ENCODE peak calls at places on chromosomes 11 and 22, in five cellular contexts. One of them, this sample, is unnamed.
A peak's percentile ranks its signal among the peaks of the same experiment; 100 is the strongest.

GRCh38 chr11:78277314-78277994 is 88.7 kb downstream of the USP35 start:
- DNase-seq in neuronal stem cell: no peak
- DNase-seq in SK-N-MC: no peak
- DNase-seq in upper lobe of right lung: peak; percentile 75
- DNase-seq in fibroblast of lung: peak; percentile 13
- DNase-seq in this sample: no peak

GRCh38 chr11:128095459-128096096 is 491.8 kb downstream of the ETS1 start:
- DNase-seq in neuronal stem cell: no peak
- DNase-seq in SK-N-MC: no peak
- DNase-seq in upper lobe of right lung: no peak
- DNase-seq in fibroblast of lung: peak; percentile 48
- DNase-seq in this sample: peak; percentile 94

GRCh38 chr11:75576445-75577049 is 14.5 kb downstream of the SERPINH1 start:
- DNase-seq in neuronal stem cell: no peak
- DNase-seq in SK-N-MC: no peak
- DNase-seq in upper lobe of right lung: peak; percentile 86
- DNase-seq in fibroblast of lung: peak; percentile 65
- DNase-seq in this sample: peak; percentile 56

GRCh38 chr11:3950996-3951662 is 95.7 kb downstream of the STIM1 start:
- DNase-seq in neuronal stem cell: peak; percentile 71
- DNase-seq in SK-N-MC: no peak
- DNase-seq in upper lobe of right lung: no peak
- DNase-seq in fibroblast of lung: peak; percentile 66
- DNase-seq in this sample: peak; percentile 90

GRCh38 chr22:42635531-42635930 is 4.9 kb downstream of the ATP5MGL start:
- DNase-seq in neuronal stem cell: no peak
- DNase-seq in SK-N-MC: no peak
- DNase-seq in upper lobe of right lung: no peak
- DNase-seq in fibroblast of lung: peak; percentile 82
- DNase-seq in this sample: peak; percentile 85

GRCh38 chr11:78645226-78646202 is 70.8 kb upstream of the NARS2 start:
- DNase-seq in neuronal stem cell: peak; percentile 73
- DNase-seq in SK-N-MC: no peak
- DNase-seq in upper lobe of right lung: peak; percentile 84
- DNase-seq in fibroblast of lung: peak; percentile 74
- DNase-seq in this sample: peak; percentile 54

GRCh38 chr22:33274214-33274828 is 216.1 kb upstream of the SYN3 start:
- DNase-seq in neuronal stem cell: no peak
- DNase-seq in SK-N-MC: peak; percentile 6
- DNase-seq in upper lobe of right lung: no peak
- DNase-seq in fibroblast of lung: no peak
- DNase-seq in this sample: no peak

GRCh38 chr11:59172345-59173079 is 580 bp downstream of the DTX4 start:
- DNase-seq in neuronal stem cell: no peak
- DNase-seq in SK-N-MC: no peak
- DNase-seq in upper lobe of right lung: peak; percentile 76
- DNase-seq in fibroblast of lung: no peak
- DNase-seq in this sample: no peak

GRCh38 chr22:44186737-44187136 is 6.0 kb downstream of the PARVG start:
- DNase-seq in neuronal stem cell: no peak
- DNase-seq in SK-N-MC: no peak
- DNase-seq in upper lobe of right lung: peak; percentile 53
- DNase-seq in fibroblast of lung: no peak
- DNase-seq in this sample: no peak

GRCh38 chr11:124302291-124302690 is 11.5 kb downstream of the OR8D1 start:
- DNase-seq in neuronal stem cell: no peak
- DNase-seq in SK-N-MC: no peak
- DNase-seq in upper lobe of right lung: no peak
- DNase-seq in fibroblast of lung: no peak
- DNase-seq in this sample: no peak

GRCh38 chr11:112540261-112540660 is 279.6 kb upstream of the PLET1 start:
- DNase-seq in neuronal stem cell: no peak
- DNase-seq in SK-N-MC: peak; percentile 80
- DNase-seq in upper lobe of right lung: no peak
- DNase-seq in fibroblast of lung: no peak
- DNase-seq in this sample: no peak

GRCh38 chr11:117511981-117512448 is 184.4 kb downstream of the CEP164 start:
- DNase-seq in neuronal stem cell: no peak
- DNase-seq in SK-N-MC: no peak
- DNase-seq in upper lobe of right lung: no peak
- DNase-seq in fibroblast of lung: no peak
- DNase-seq in this sample: no peak

GRCh38 chr11:62416596-62416995 is 2.2 kb upstream of the SCGB1A1 start:
- DNase-seq in neuronal stem cell: no peak
- DNase-seq in SK-N-MC: no peak
- DNase-seq in upper lobe of right lung: no peak
- DNase-seq in fibroblast of lung: no peak
- DNase-seq in this sample: no peak

GRCh38 chr11:62419560-62420342 is 918 bp downstream of the SCGB1A1 start:
- DNase-seq in neuronal stem cell: no peak
- DNase-seq in SK-N-MC: no peak
- DNase-seq in upper lobe of right lung: no peak
- DNase-seq in fibroblast of lung: peak; percentile 53
- DNase-seq in this sample: no peak

GRCh38 chr11:62420882-62421281 is 2.0 kb downstream of the SCGB1A1 start:
- DNase-seq in neuronal stem cell: no peak
- DNase-seq in SK-N-MC: no peak
- DNase-seq in upper lobe of right lung: no peak
- DNase-seq in fibroblast of lung: no peak
- DNase-seq in this sample: no peak

GRCh38 chr11:62418733-62419132 is at the start of gene SCGB1A1:
- DNase-seq in neuronal stem cell: no peak
- DNase-seq in SK-N-MC: no peak
- DNase-seq in upper lobe of right lung: no peak
- DNase-seq in fibroblast of lung: no peak
- DNase-seq in this sample: no peak

GRCh38 chr11:62418136-62418535 is 697 bp upstream of the SCGB1A1 start:
- DNase-seq in neuronal stem cell: no peak
- DNase-seq in SK-N-MC: no peak
- DNase-seq in upper lobe of right lung: no peak
- DNase-seq in fibroblast of lung: no peak
- DNase-seq in this sample: no peak
- H3K36me3 ChIP-seq in neuronal stem cell: no peaks in the 10 kb centered on the region
- H3K36me3 ChIP-seq in SK-N-MC: no peaks in the 10 kb centered on the region
- H3K36me3 ChIP-seq in upper lobe of right lung: no peaks in the 10 kb centered on the region
- H3K36me3 ChIP-seq in fibroblast of lung: no peaks in the 10 kb centered on the region
- H3K36me3 ChIP-seq in this sample: no peaks in the 10 kb centered on the region

DNA sequence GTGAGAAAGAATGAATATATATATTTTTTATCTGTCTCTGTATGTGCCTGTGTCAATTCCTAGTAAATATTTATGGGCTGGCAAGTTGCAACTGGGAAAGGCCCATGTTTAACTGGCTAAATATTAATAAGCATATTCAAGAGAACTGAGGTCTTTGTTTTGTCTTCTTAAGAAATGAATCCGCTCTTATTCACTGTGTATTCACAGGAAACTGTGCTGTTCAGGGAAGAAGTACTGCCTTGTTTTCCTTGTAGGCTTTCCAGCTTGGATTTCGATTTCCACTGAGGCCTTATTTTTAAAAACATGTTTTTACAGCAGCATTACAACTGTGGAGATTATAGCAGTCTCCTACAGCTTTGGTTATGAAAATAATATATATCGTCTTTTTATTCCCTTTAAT is 64.7 kb downstream of the LDLRAD3 start:
- DNase-seq in neuronal stem cell: no peak
- DNase-seq in SK-N-MC: no peak
- DNase-seq in upper lobe of right lung: no peak
- DNase-seq in fibroblast of lung: peak; percentile 46
- DNase-seq in this sample: no peak
- H3K36me3 ChIP-seq in neuronal stem cell: peaks cover 6% of the 10 kb centered on the region
- H3K36me3 ChIP-seq in SK-N-MC: no peaks in the 10 kb centered on the region
- H3K36me3 ChIP-seq in upper lobe of right lung: no peaks in the 10 kb centered on the region
- H3K36me3 ChIP-seq in fibroblast of lung: no peaks in the 10 kb centered on the region
- H3K36me3 ChIP-seq in this sample: no peaks in the 10 kb centered on the region

GRCh38 chr22:36298118-36298517 is 45.2 kb downstream of the APOL1 start:
- DNase-seq in neuronal stem cell: no peak
- DNase-seq in SK-N-MC: no peak
- DNase-seq in upper lobe of right lung: no peak
- DNase-seq in fibroblast of lung: no peak
- DNase-seq in this sample: no peak
- H3K36me3 ChIP-seq in neuronal stem cell: peaks cover 89% of the 10 kb centered on the region
- H3K36me3 ChIP-seq in SK-N-MC: peaks cover 94% of the 10 kb centered on the region
- H3K36me3 ChIP-seq in upper lobe of right lung: peaks cover 100% of the 10 kb centered on the region
- H3K36me3 ChIP-seq in fibroblast of lung: peaks cover 89% of the 10 kb centered on the region
- H3K36me3 ChIP-seq in this sample: peaks cover 99% of the 10 kb centered on the region

DNA sequence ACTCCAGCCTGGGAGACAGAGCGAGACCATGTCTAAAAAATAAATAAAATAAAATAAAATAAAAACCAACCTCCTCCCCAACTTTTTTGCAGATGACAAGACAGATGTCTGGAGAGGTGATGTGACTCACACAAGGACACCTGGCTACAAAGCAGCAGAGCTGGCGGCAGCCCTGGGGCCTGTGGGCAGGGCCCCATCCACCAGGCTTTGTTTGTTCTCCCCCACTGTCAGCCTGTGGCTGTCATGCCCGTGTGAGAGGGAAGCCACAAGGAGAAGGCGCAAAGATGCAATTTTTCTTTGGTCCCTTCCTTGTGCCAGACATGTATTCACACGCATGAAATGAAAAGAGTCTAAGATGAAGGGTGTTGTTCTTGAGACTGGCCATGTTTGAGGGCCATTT is 16.6 kb downstream of the CD59 start:
- DNase-seq in neuronal stem cell: no peak
- DNase-seq in SK-N-MC: no peak
- DNase-seq in upper lobe of right lung: no peak
- DNase-seq in fibroblast of lung: no peak
- DNase-seq in this sample: no peak
- H3K36me3 ChIP-seq in neuronal stem cell: peaks cover 7% of the 10 kb centered on the region
- H3K36me3 ChIP-seq in SK-N-MC: peaks cover 12% of the 10 kb centered on the region
- H3K36me3 ChIP-seq in upper lobe of right lung: peaks cover 65% of the 10 kb centered on the region
- H3K36me3 ChIP-seq in fibroblast of lung: peaks cover 11% of the 10 kb centered on the region
- H3K36me3 ChIP-seq in this sample: peaks cover 74% of the 10 kb centered on the region

GRCh38 chr22:20740222-20740951 is 33.5 kb upstream of the SERPIND1 start:
- DNase-seq in neuronal stem cell: no peak
- DNase-seq in SK-N-MC: no peak
- DNase-seq in upper lobe of right lung: no peak
- DNase-seq in fibroblast of lung: no peak
- DNase-seq in this sample: peak; percentile 7

GRCh38 chr22:20744456-20744855 is 29.5 kb upstream of the SERPIND1 start:
- DNase-seq in neuronal stem cell: no peak
- DNase-seq in SK-N-MC: no peak
- DNase-seq in upper lobe of right lung: no peak
- DNase-seq in fibroblast of lung: no peak
- DNase-seq in this sample: no peak

GRCh38 chr22:20741008-20741633 is 32.8 kb upstream of the SERPIND1 start:
- DNase-seq in neuronal stem cell: no peak
- DNase-seq in SK-N-MC: no peak
- DNase-seq in upper lobe of right lung: no peak
- DNase-seq in fibroblast of lung: no peak
- DNase-seq in this sample: no peak

GRCh38 chr22:20742764-20743163 is 31.1 kb upstream of the SERPIND1 start:
- DNase-seq in neuronal stem cell: no peak
- DNase-seq in SK-N-MC: no peak
- DNase-seq in upper lobe of right lung: no peak
- DNase-seq in fibroblast of lung: no peak
- DNase-seq in this sample: no peak

DNA sequence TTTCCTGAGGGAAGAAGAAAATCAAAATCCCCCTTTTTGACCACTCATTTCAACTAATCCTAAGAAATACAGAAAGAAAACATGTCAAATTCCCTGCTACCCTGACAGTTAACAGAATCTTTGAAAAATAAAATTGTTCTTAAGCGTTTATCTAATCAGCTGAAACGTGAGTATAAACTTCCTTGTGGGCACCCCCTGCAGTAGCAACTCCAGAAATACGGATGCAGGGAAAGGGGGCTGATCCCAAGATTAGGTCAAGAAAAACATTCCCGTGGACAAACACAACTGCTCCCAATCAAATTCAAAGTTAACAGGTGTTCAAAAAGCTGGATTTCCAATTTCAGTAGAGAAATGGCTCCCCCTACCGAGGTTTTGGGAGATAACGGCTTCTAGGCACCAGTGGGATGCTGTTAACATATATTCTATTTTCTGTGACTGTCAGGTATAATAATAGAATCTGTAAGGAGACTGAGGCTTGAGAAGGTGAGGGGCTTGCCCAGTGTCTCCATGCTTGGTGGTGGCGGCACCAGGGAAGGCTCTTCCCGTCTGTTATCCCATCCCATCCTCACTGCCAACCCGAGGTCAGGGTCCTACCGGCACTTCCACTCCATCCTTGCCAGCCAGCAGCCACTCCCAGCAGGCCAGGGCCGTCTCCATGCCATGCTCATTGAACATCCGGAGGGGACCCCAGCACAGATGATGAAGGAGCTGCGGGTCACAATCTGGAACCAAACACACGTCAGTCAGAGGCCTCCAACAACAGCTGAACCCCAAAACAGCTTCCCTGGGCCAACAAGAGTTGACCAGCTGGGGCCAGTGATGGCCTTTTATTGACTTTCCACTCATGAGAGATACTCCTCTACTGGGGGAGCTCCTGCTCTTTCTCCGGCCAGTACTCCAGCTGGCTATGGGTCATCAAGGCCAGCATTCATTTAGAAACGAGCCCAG is 32.0 kb upstream of the SERPIND1 start:
- DNase-seq in neuronal stem cell: peak; percentile 27
- DNase-seq in SK-N-MC: no peak
- DNase-seq in upper lobe of right lung: no peak
- DNase-seq in fibroblast of lung: peak; percentile 34
- DNase-seq in this sample: peak; percentile 11
- H3K36me3 ChIP-seq in neuronal stem cell: peaks cover 16% of the 10 kb centered on the region
- H3K36me3 ChIP-seq in SK-N-MC: peaks cover 28% of the 10 kb centered on the region
- H3K36me3 ChIP-seq in upper lobe of right lung: peaks cover 56% of the 10 kb centered on the region
- H3K36me3 ChIP-seq in fibroblast of lung: peaks cover 11% of the 10 kb centered on the region
- H3K36me3 ChIP-seq in this sample: peaks cover 33% of the 10 kb centered on the region

DNA sequence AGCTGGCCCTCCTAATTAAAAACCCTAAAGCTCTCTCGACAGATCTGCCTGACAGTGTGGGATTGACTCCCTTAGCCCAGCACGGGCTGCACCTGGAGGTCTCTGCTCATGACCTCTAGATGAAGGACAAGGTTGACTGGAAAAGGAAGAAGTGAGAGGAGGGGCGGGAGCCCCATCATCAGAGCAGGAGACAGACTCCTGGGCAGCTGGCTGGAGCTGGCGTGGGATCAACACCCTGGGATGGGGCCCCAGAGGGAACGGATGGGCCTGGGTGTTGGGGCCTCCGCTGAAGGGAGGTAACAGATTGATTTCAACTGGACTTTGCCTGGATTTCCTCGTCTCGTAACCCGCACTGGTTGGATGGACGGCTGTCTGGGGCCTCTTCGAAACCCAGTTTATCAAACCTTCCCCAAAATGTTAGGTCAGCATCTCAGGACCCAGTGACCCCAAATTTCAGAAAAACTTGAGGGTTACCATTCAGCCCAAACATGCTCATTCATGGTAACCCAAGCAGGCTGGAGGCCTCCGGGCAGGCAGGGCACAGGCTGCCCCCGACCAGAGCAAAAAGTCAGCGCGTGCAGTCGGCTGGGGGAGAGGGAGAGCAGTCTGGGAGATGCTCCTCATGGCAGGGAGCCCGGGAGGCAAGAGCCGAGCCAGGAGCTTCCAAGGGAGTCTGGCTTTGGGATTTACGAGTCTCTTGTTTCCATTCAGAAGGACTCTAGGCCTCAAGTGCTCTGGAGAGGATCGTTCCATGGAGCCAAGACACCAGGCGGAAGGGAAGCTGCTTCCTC is 45.9 kb downstream of the RPUSD4 start:
- DNase-seq in neuronal stem cell: no peak
- DNase-seq in SK-N-MC: no peak
- DNase-seq in upper lobe of right lung: no peak
- DNase-seq in fibroblast of lung: no peak
- DNase-seq in this sample: no peak
- H3K36me3 ChIP-seq in neuronal stem cell: no peaks in the 10 kb centered on the region
- H3K36me3 ChIP-seq in SK-N-MC: no peaks in the 10 kb centered on the region
- H3K36me3 ChIP-seq in upper lobe of right lung: no peaks in the 10 kb centered on the region
- H3K36me3 ChIP-seq in fibroblast of lung: no peaks in the 10 kb centered on the region
- H3K36me3 ChIP-seq in this sample: no peaks in the 10 kb centered on the region